ENCODE peak calls at places on chromosomes 12 and 14, in nine cellular contexts. O, X, H, M, A, Y, I, K and R are unnamed samples.

GRCh38 chr12:99332936-99333591 is 314.5 kb upstream of the GARIN6 start:
- DNase-seq in O (no peak), X (no peak), H (no peak), M (no peak), A (no peak), Y (no peak), I (no peak), K (no peak), R (no peak)

GRCh38 chr12:66393890-66394289 is 91.6 kb downstream of the HELB start:
- DNase-seq in O (no peak), X (no peak), H (no peak), M (no peak), A (no peak), Y (no peak), I (no peak), K (no peak), R (no peak)

GRCh38 chr12:122126713-122127597 is 47.1 kb downstream of the IL31 start:
- DNase-seq in O (no peak), X (no peak), H (no peak), M (no peak), A (no peak), Y (peak), I (no peak), K (no peak), R (no peak)

GRCh38 chr14:104660597-104660996 is 28.8 kb upstream of the INF2 start:
- DNase-seq in O (no peak), X (peak), H (no peak), M (peak), A (peak), Y (no peak), I (no peak), K (no peak), R (peak)

GRCh38 chr12:122517877-122518276 is 8.9 kb downstream of the RSRC2 start:
- DNase-seq in O (peak), X (no peak), H (no peak), M (peak), A (no peak), Y (no peak), I (no peak), K (no peak), R (no peak)

GRCh38 chr14:55749201-55749812 is 169.3 kb downstream of the KTN1 start:
- DNase-seq in O (no peak), X (no peak), H (no peak), M (peak), A (no peak), Y (no peak), I (no peak), K (no peak), R (no peak)

GRCh38 chr12:54294152-54294913 is 6.5 kb downstream of the NFE2 start:
- DNase-seq in O (no peak), X (peak), H (peak), M (peak), A (peak), Y (peak), I (peak), K (no peak), R (peak)

GRCh38 chr14:88737245-88737644 is 55.5 kb downstream of the EML5 start:
- DNase-seq in O (no peak), X (no peak), H (no peak), M (no peak), A (no peak), Y (no peak), I (no peak), K (no peak), R (no peak)

GRCh38 chr12:76030378-76031080 is 1.0 kb downstream of the PHLDA1 start:
- DNase-seq in O (no peak), X (peak), H (peak), M (peak), A (peak), Y (peak), I (peak), K (no peak), R (peak)

GRCh38 chr12:92144631-92145480 is 790 bp downstream of the BTG1 start:
- DNase-seq in O (peak), X (no peak), H (peak), M (peak), A (peak), Y (peak), I (peak), K (peak), R (peak)

GRCh38 chr14:29548948-29549370 is 378.7 kb downstream of the PRKD1 start:
- DNase-seq in O (peak), X (peak), H (no peak), M (peak), A (no peak), Y (peak), I (no peak), K (no peak), R (no peak)

GRCh38 chr12:46832084-46832704 is 6.4 kb upstream of the SLC38A4 start:
- DNase-seq in O (no peak), X (no peak), H (no peak), M (no peak), A (no peak), Y (no peak), I (no peak), K (no peak), R (no peak)

GRCh38 chr12:96872946-96873345 is 34.1 kb upstream of the NEDD1 start:
- DNase-seq in O (no peak), X (no peak), H (no peak), M (no peak), A (no peak), Y (no peak), I (no peak), K (no peak), R (no peak)

GRCh38 chr14:106831322-106831720 is 1304.9 kb downstream of the TMEM121 start:
- DNase-seq in O (no peak), X (peak), H (no peak), M (peak), A (peak), Y (peak), I (no peak), K (no peak), R (peak)

GRCh38 chr12:3564411-3564810 is 73.4 kb downstream of the PRMT8 start:
- DNase-seq in O (no peak), X (no peak), H (no peak), M (no peak), A (no peak), Y (no peak), I (no peak), K (no peak), R (no peak)

GRCh38 chr12:119069029-119069731 is 87.8 kb downstream of the SRRM4 start:
- DNase-seq in O (no peak), X (no peak), H (no peak), M (no peak), A (no peak), Y (no peak), I (no peak), K (no peak), R (no peak)

GRCh38 chr14:61875483-61875882 is 113.3 kb downstream of the SNAPC1 start:
- DNase-seq in O (no peak), X (no peak), H (no peak), M (no peak), A (no peak), Y (no peak), I (no peak), K (no peak), R (no peak)

GRCh38 chr12:31507966-31508365 is 83.0 kb downstream of the DENND5B start:
- DNase-seq in O (no peak), X (no peak), H (no peak), M (no peak), A (no peak), Y (no peak), I (no peak), K (no peak), R (no peak)

GRCh38 chr12:106954462-106955376 is 988 bp upstream of the TMEM263 start:
- DNase-seq in O (no peak), X (no peak), H (peak), M (peak), A (peak), Y (no peak), I (peak), K (peak), R (peak)

GRCh38 chr14:52829527-52829926 is 38.1 kb upstream of the GNPNAT1 start:
- DNase-seq in O (no peak), X (no peak), H (no peak), M (no peak), A (no peak), Y (no peak), I (no peak), K (no peak), R (no peak)

GRCh38 chr14:103275000-103275399 is 59.0 kb upstream of the EIF5 start:
- DNase-seq in O (no peak), X (no peak), H (no peak), M (no peak), A (no peak), Y (no peak), I (no peak), K (no peak), R (no peak)

GRCh38 chr14:104682107-104682593 is 7.3 kb upstream of the INF2 start:
- DNase-seq in O (no peak), X (no peak), H (no peak), M (no peak), A (peak), Y (peak), I (no peak), K (no peak), R (no peak)

GRCh38 chr12:29656762-29657538 is 126.8 kb downstream of the TMTC1 start:
- DNase-seq in O (no peak), X (no peak), H (no peak), M (no peak), A (no peak), Y (no peak), I (no peak), K (no peak), R (no peak)

GRCh38 chr14:104169765-104170113 is 31.4 kb downstream of the KIF26A start:
- DNase-seq in O (no peak), X (no peak), H (no peak), M (no peak), A (no peak), Y (no peak), I (no peak), K (no peak), R (no peak)

GRCh38 chr12:111788178-111788654 is 21.5 kb downstream of the ALDH2 start:
- DNase-seq in O (no peak), X (peak), H (no peak), M (peak), A (no peak), Y (peak), I (no peak), K (no peak), R (no peak)
- TF ChIP-seq CTCF in O (peak), X (peak), H (no peak), M (peak), A (no peak), Y (no peak), I (peak), K (no peak), R (no peak)

GRCh38 chr14:76776306-76777251 is 15.3 kb downstream of the VASH1 start:
- DNase-seq in O (no peak), X (no peak), H (no peak), M (peak), A (no peak), Y (no peak), I (peak), K (no peak), R (no peak)
- TF ChIP-seq CTCF in O (no peak), X (no peak), H (no peak), M (peak), A (no peak), Y (no peak), I (no peak), K (no peak), R (peak)

DNA sequence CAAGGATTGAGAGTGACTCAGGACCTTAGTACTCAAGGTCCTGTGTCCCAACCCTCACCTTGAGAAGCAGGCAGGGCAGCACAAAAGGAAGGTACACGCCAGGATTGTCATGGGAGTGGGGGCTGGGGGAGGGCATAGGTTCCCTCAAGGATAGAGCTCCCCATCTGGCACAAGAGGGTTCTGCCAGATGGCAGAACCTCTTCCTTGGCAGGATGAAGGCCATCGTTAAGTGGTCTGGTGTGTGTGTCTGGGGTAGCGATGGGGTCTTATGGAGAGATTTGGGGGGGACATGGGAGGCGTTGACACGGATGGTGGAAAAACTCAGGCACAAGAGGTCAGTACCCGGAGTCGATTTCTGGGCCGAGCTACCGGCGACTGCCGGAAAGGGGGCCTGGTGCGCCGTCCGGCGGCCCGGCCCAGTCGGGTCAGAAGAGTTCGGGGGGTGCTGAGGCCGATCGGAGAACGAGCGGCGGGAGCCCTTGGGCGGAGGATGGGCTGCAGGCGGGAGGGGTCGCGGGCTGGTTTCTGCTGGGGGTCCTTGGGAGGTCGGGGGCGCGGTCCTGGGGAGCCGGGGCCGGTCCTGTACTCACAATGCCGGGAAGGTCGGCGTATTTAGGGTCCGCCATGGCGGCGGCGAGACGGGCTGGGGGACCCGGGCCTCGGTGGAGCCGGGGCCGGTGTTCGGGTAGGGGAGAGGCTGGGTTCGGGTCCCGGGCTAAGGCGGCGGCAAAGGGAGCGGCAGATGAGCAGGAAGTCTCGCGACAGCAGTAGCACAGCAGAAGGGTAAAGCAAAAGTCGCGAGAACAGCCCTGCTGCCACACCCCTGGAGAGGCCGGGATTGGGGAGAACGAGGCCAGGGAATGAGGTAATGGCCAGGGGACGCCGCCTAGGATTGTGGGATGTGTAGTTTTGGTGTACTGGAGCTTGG is at the start of gene DCTN2:
- DNase-seq in O (peak), X (peak), H (peak), M (peak), A (peak), Y (peak), I (peak), K (peak), R (peak)
- TF ChIP-seq CTCF in O (peak), X (no peak), H (no peak), M (no peak), A (no peak), Y (no peak), I (peak), K (no peak), R (no peak)

GRCh38 chr12:77720258-77720657 is 110.4 kb upstream of the NAV3 start:
- DNase-seq in O (no peak), X (no peak), H (no peak), M (no peak), A (no peak), Y (no peak), I (no peak), K (no peak), R (no peak)
- TF ChIP-seq CTCF in O (no peak), X (no peak), H (no peak), M (no peak), A (no peak), Y (peak), I (peak), K (no peak), R (no peak)

DNA sequence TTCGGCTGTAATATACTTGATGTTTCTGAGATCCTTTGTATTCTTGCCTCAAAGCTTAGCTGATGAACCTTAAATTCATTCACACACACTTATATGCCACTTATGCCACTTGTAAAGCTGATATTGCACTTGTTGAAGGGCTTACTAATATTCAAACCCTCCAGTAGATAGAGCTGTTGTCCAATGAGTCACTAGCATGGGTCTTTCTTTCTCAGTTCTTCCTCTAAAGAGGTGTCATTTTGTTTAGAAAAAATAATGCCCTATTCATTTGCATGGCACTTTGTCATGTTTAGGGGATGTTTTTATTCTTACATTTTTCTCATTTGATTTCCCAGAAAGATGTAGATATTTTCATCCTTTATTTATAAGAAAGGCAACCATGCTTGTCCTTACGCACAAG is 56.4 kb downstream of the MON2 start:
- DNase-seq in O (no peak), X (no peak), H (no peak), M (peak), A (no peak), Y (no peak), I (no peak), K (no peak), R (no peak)
- TF ChIP-seq CTCF in O (no peak), X (no peak), H (no peak), M (no peak), A (no peak), Y (no peak), I (no peak), K (no peak), R (no peak)

GRCh38 chr14:76939015-76939742 is 89.3 kb downstream of the IRF2BPL start:
- DNase-seq in O (no peak), X (no peak), H (no peak), M (no peak), A (no peak), Y (no peak), I (no peak), K (no peak), R (no peak)

GRCh38 chr14:76942288-76942778 is 86.2 kb downstream of the IRF2BPL start:
- DNase-seq in O (no peak), X (no peak), H (no peak), M (no peak), A (no peak), Y (no peak), I (no peak), K (no peak), R (no peak)

GRCh38 chr14:76943072-76943471 is 85.4 kb downstream of the IRF2BPL start:
- DNase-seq in O (no peak), X (no peak), H (no peak), M (no peak), A (no peak), Y (no peak), I (no peak), K (no peak), R (no peak)

GRCh38 chr14:76940057-76940456 is 88.5 kb downstream of the IRF2BPL start:
- DNase-seq in O (no peak), X (no peak), H (no peak), M (no peak), A (no peak), Y (no peak), I (no peak), K (no peak), R (no peak)

GRCh38 chr14:76941544-76942287 is 86.8 kb downstream of the IRF2BPL start:
- DNase-seq in O (no peak), X (no peak), H (no peak), M (no peak), A (no peak), Y (no peak), I (no peak), K (no peak), R (no peak)
- TF ChIP-seq CTCF in O (no peak), X (no peak), H (no peak), M (no peak), A (no peak), Y (no peak), I (no peak), K (no peak), R (no peak)

GRCh38 chr14:41785696-41786095 is 179.0 kb downstream of the LRFN5 start:
- DNase-seq in O (no peak), X (no peak), H (no peak), M (peak), A (no peak), Y (no peak), I (no peak), K (no peak), R (no peak)
- TF ChIP-seq CTCF in O (no peak), X (no peak), H (no peak), M (no peak), A (no peak), Y (no peak), I (no peak), K (no peak), R (no peak)

GRCh38 chr12:116406529-116406928 is 129.0 kb upstream of the MED13L start:
- DNase-seq in O (no peak), X (no peak), H (no peak), M (peak), A (peak), Y (peak), I (no peak), K (peak), R (no peak)
- TF ChIP-seq CTCF in O (no peak), X (no peak), H (no peak), M (no peak), A (no peak), Y (no peak), I (no peak), K (no peak), R (no peak)

DNA sequence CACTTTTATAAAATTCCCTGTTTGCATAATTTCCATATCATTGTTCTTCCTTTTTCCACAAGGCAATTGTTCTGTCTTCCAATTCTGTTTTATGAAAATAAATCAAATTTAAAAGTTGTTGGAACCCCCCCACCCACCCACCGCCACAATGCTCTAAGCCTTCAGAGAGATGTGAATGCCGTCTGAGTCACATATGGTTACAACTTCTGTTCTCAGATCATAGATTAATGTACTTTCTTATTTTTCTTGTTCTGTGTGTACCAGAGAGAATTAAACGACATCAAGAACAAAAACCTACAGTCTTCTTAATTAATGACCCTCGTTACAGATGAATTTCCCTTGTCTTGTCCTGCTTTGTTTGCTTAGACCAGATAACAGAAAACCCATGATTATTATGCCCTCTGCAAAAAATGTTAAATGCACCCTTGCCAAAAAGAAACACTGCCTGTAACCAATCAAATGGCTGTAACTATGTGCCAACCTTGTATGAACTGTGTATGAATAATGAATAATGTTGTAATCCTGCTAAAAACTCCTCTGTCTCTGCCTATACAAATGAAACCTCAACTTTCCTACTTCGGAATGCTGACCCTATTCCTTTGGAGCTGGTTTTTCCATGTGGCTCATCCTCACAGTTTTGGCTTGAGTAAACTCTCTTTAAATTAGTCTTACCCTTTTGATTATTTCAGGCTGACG is 14.0 kb downstream of the OR6S1 start:
- DNase-seq in O (no peak), X (no peak), H (no peak), M (no peak), A (no peak), Y (no peak), I (no peak), K (no peak), R (no peak)
- TF ChIP-seq CTCF in O (no peak), X (no peak), H (no peak), M (no peak), A (no peak), Y (no peak), I (no peak), K (no peak), R (no peak)

GRCh38 chr12:57852620-57853509 is 6.3 kb upstream of the CTDSP2 start:
- DNase-seq in O (no peak), X (no peak), H (peak), M (no peak), A (no peak), Y (no peak), I (peak), K (no peak), R (no peak)
- TF ChIP-seq CTCF in O (no peak), X (no peak), H (peak), M (no peak), A (no peak), Y (no peak), I (peak), K (no peak), R (no peak)